ENCODE peak calls at places on chromosomes 1 and 21, in ten cellular contexts. M is Calu3; E is HTR-8/SVneo; P is CD4-positive, CD25-positive, alpha-beta regulatory T cell; K is substantia nigra; X is aorta; L is GM23248; C is neural progenitor cell; H is WTC11; A is ACHN. I is an unnamed sample.

GRCh38 chr1:28129150-28129549 is 40.7 kb upstream of the EYA3 start:
- DNase-seq in E (no peak), K (no peak), L (peak), M (peak), H (no peak), C (no peak), A (peak), X (no peak), P (no peak), I (no peak)

GRCh38 chr1:158095737-158096335 is 84.9 kb upstream of the CD1D start:
- DNase-seq in K (no peak), E (peak), M (peak), H (peak), X (no peak), P (no peak), L (peak), C (peak), A (peak), I (no peak)

GRCh38 chr1:21295059-21295401 is 4.8 kb upstream of the ECE1 start:
- DNase-seq in E (no peak), H (no peak), M (no peak), K (no peak), L (peak), P (peak), C (no peak), X (no peak), A (no peak), I (no peak)

GRCh38 chr1:203628185-203628996 is 1.8 kb downstream of the ATP2B4 start:
- DNase-seq in A (peak), E (peak), P (no peak), C (peak), X (peak), M (no peak), H (peak), L (peak), K (no peak), I (peak)

GRCh38 chr1:228009116-228009827 is 2.5 kb downstream of the WNT3A start:
- DNase-seq in C (no peak), K (no peak), A (no peak), X (no peak), H (no peak), E (no peak), L (no peak), M (no peak), P (no peak), I (peak)

GRCh38 chr1:236143104-236143948 is 987 bp downstream of the GPR137B start:
- DNase-seq in K (no peak), H (no peak), A (peak), X (no peak), E (no peak), C (peak), P (no peak), L (peak), M (no peak), I (no peak)

GRCh38 chr1:208772891-208773290 is 528.7 kb upstream of the PLXNA2 start:
- DNase-seq in C (no peak), P (no peak), A (no peak), E (no peak), K (no peak), X (no peak), M (no peak), H (no peak), L (no peak), I (no peak)

GRCh38 chr1:196593955-196594354 is 14.3 kb downstream of the KCNT2 start:
- DNase-seq in X (no peak), A (no peak), H (no peak), P (no peak), E (no peak), K (no peak), C (no peak), M (no peak), L (no peak), I (no peak)

GRCh38 chr21:46605759-46606426 is 1.0 kb upstream of the S100B start:
- DNase-seq in M (no peak), K (no peak), C (no peak), E (no peak), L (no peak), P (no peak), H (no peak), A (no peak), X (peak), I (peak)

GRCh38 chr1:169368406-169368769 is 393 bp downstream of the BLZF1 start:
- DNase-seq in M (no peak), H (no peak), C (peak), L (peak), X (no peak), A (peak), E (no peak), K (no peak), P (peak), I (no peak)

GRCh38 chr21:34614443-34614692 is 545 bp downstream of the RCAN1 start:
- DNase-seq in P (peak), H (no peak), E (no peak), M (no peak), X (no peak), L (no peak), C (no peak), K (no peak), A (no peak), I (no peak)

GRCh38 chr1:203796223-203796747 is 862 bp downstream of the ZBED6 start:
- DNase-seq in L (peak), E (no peak), P (peak), C (no peak), M (peak), X (peak), H (no peak), K (no peak), A (peak), I (peak)

GRCh38 chr1:227120827-227121226 is 180.7 kb downstream of the COQ8A start:
- DNase-seq in P (no peak), E (no peak), H (peak), A (no peak), M (no peak), C (peak), X (no peak), K (no peak), L (no peak), I (no peak)

GRCh38 chr1:224500802-224501201 is 66.2 kb upstream of the WDR26 start:
- DNase-seq in C (no peak), P (no peak), M (no peak), H (no peak), A (no peak), L (no peak), X (no peak), K (no peak), E (no peak), I (no peak)

GRCh38 chr1:66402194-66402593 is 131.8 kb upstream of the SGIP1 start:
- DNase-seq in X (peak), L (peak), A (no peak), K (no peak), M (no peak), P (no peak), E (no peak), C (no peak), H (no peak), I (peak)

GRCh38 chr1:113987259-113987658 is 8.0 kb downstream of the OLFML3 start:
- DNase-seq in E (no peak), K (no peak), L (no peak), H (no peak), P (no peak), C (no peak), M (no peak), X (no peak), A (no peak), I (no peak)

GRCh38 chr1:2384941-2385481 is 6.3 kb downstream of the MORN1 start:
- DNase-seq in L (no peak), X (peak), H (no peak), K (no peak), P (no peak), A (no peak), C (no peak), E (no peak), M (no peak), I (no peak)

GRCh38 chr1:6142734-6143133 is 37.4 kb downstream of the CHD5 start:
- DNase-seq in M (no peak), H (no peak), E (no peak), K (no peak), A (no peak), L (no peak), P (no peak), X (no peak), C (no peak), I (no peak)

GRCh38 chr1:241942738-241943137 is 14.8 kb upstream of the BECN2 start:
- DNase-seq in A (no peak), C (no peak), H (no peak), E (no peak), L (peak), K (no peak), P (no peak), X (no peak), M (no peak), I (no peak)

GRCh38 chr1:218350909-218351616 is 5.9 kb downstream of the TGFB2 start:
- DNase-seq in H (no peak), A (no peak), L (peak), M (no peak), E (no peak), C (no peak), K (no peak), X (no peak), P (no peak), I (no peak)

GRCh38 chr1:240611619-240612490 is at the start of gene GREM2:
- DNase-seq in P (no peak), M (peak), L (peak), K (no peak), E (peak), C (peak), X (peak), A (peak), H (peak), I (peak)

GRCh38 chr1:51583532-51583931 is 33.4 kb upstream of the OSBPL9 start:
- DNase-seq in L (peak), K (peak), X (peak), M (no peak), H (no peak), A (no peak), C (no peak), E (no peak), P (no peak), I (peak)

GRCh38 chr1:65881070-65881594 is 88.4 kb downstream of the PDE4B start:
- DNase-seq in K (no peak), P (no peak), H (no peak), E (no peak), L (peak), M (no peak), A (no peak), X (no peak), C (peak), I (no peak)

GRCh38 chr1:201655910-201656669 is 117.2 kb downstream of the NAV1 start:
- DNase-seq in A (no peak), C (no peak), E (no peak), L (peak), P (no peak), M (no peak), H (no peak), X (no peak), K (no peak), I (no peak)

I was measured in suprapubic skin.